ENCODE peak calls at places on chromosomes 5 and 9, in four cellular contexts. C is HepG2, U is H1, N is GM12878. T is an unnamed sample. For H3K4me1, the result is how much of the 10 kb centered on the place peaks cover.

GRCh38 chr5:170681013-170681433 is 102.5 kb upstream of the GABRP start:
- DNase-seq in C (no peak), U (peak), N (no peak), T (peak)

GRCh38 chr5:73282383-73282782 is 109.4 kb downstream of the TMEM174 start:
- DNase-seq in C (no peak), U (no peak), N (no peak), T (no peak)

GRCh38 chr9:68685770-68686169 is 19.3 kb upstream of the PIP5K1B start:
- DNase-seq in C (peak), U (peak), N (no peak), T (no peak)

GRCh38 chr5:38756068-38756467 is 89.7 kb upstream of the OSMR start:
- DNase-seq in C (no peak), U (no peak), N (no peak), T (no peak)

GRCh38 chr9:99666571-99666970 is 155.1 kb upstream of the NR4A3 start:
- DNase-seq in C (no peak), U (no peak), N (peak), T (no peak)

GRCh38 chr5:148846930-148847329 is 20.5 kb downstream of the ADRB2 start:
- DNase-seq in C (no peak), U (no peak), N (no peak), T (no peak)

GRCh38 chr9:134688231-134688630 is 46.6 kb downstream of the COL5A1 start:
- DNase-seq in C (no peak), U (no peak), N (no peak), T (no peak)

GRCh38 chr5:50752800-50753199 is 86.4 kb downstream of the PARP8 start:
- DNase-seq in C (no peak), U (no peak), N (no peak), T (no peak)

GRCh38 chr5:95655575-95655974 is 9.0 kb downstream of the RFESD start:
- DNase-seq in C (no peak), U (no peak), N (no peak), T (no peak)

GRCh38 chr5:58281189-58281588 is 178.7 kb downstream of the PLK2 start:
- DNase-seq in C (no peak), U (no peak), N (no peak), T (no peak)

GRCh38 chr5:53071738-53072137 is 37.8 kb downstream of the MOCS2 start:
- DNase-seq in C (no peak), U (no peak), N (no peak), T (no peak)

GRCh38 chr5:24005384-24005783 is 498.0 kb downstream of the PRDM9 start:
- DNase-seq in C (no peak), U (no peak), N (no peak), T (no peak)

GRCh38 chr5:61280205-61280604 is 51.9 kb upstream of the ZSWIM6 start:
- DNase-seq in C (no peak), U (no peak), N (no peak), T (no peak)

GRCh38 chr5:22557251-22557650 is 295.9 kb downstream of the CDH12 start:
- DNase-seq in C (no peak), U (no peak), N (no peak), T (no peak)

GRCh38 chr5:141753971-141754713 is 72.1 kb upstream of the ARAP3 start:
- DNase-seq in C (no peak), U (peak), N (no peak), T (no peak)

GRCh38 chr9:78103971-78104433 is 72.4 kb upstream of the GNAQ start:
- DNase-seq in C (no peak), U (no peak), N (no peak), T (no peak)

GRCh38 chr5:34511915-34512314 is 144.2 kb upstream of the RAI14 start:
- DNase-seq in C (no peak), U (no peak), N (no peak), T (no peak)

GRCh38 chr9:4117835-4118610 is 181.8 kb downstream of the GLIS3 start:
- DNase-seq in C (peak), U (peak), N (no peak), T (no peak)

DNA sequence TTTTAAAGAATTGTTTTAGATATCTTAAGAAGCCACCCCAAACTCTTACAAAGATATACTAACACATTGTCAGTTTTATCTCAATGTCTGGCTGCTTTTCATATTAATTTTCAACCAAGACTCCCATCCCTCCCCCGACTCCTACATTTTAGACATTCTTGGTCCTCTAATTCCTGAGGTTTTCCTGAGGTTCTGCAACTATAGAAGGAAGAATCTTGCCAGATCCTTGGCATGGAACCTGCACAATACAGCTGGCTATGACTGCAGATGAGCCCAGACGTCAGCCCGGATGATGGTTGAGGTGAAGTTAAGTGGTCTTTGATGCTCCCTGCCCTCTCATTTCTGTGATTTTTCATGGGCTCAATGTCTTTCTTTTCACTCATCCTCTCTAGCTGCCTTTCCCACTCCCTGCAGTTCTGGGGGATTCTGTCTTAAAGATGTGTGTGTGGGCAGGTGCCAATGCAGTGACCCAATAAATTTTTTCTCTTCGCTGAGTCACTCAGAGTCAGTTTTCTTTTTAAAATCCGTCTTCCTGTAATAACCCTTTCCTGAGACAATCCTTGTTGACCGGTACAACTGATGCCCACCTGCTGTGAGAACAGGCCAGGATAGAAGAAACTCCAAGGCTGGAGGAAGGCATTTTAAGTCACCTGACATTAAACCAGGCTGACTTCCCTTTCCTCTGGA is 237.8 kb upstream of the GAS1 start:
- DNase-seq in C (no peak), U (no peak), N (no peak), T (no peak)
- H3K4me1 ChIP-seq in C (under half), U (under half), N (under half), T (under half)

GRCh38 chr5:176743828-176744583 is 66.4 kb upstream of the UNC5A start:
- DNase-seq in C (no peak), U (peak), N (no peak), T (no peak)

GRCh38 chr5:176741566-176742211 is 68.7 kb upstream of the UNC5A start:
- DNase-seq in C (no peak), U (peak), N (no peak), T (no peak)

GRCh38 chr5:176744584-176744965 is 65.8 kb upstream of the UNC5A start:
- DNase-seq in C (no peak), U (no peak), N (no peak), T (no peak)

GRCh38 chr5:176742246-176743105 is 67.9 kb upstream of the UNC5A start:
- DNase-seq in C (no peak), U (no peak), N (no peak), T (no peak)

DNA sequence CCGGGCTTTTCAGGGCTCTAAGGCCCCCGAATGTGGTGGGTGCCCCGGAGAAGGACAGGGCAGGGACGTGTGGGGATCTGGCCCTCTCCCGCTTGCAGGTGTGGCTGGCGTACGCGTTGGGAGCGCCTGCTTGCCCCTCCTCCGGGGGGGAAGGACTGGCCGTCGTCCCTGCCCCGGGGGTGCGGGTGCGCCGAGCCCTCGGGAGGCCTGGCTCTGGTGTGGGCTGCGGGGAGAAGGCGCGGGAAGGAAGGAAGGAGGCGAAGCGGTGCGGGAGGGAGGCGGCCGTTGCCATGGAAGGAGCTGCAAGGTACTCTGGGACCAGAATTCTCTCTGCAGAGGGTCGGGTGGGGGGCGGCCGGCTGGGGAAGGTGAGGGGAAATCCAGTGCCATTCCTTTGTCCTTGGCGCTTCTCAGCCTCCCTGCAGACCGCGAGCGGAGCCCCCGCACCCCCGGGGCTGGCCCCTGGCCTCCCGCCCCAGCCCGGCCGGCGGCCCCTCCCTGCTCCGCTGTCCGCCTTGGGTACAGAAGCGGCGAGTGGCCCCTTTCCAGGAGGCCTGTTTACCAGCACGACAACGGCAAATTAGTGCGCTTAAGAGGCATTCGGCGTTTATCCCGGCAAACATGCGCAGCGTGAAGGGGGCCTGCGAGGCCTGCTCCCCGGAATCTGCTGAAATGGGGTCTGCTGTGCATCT is 67.1 kb upstream of the UNC5A start:
- DNase-seq in C (no peak), U (peak), N (no peak), T (no peak)
- TF ChIP-seq ZNF274 in C (no peak), U (no peak), N (no peak), T (no peak)

DNA sequence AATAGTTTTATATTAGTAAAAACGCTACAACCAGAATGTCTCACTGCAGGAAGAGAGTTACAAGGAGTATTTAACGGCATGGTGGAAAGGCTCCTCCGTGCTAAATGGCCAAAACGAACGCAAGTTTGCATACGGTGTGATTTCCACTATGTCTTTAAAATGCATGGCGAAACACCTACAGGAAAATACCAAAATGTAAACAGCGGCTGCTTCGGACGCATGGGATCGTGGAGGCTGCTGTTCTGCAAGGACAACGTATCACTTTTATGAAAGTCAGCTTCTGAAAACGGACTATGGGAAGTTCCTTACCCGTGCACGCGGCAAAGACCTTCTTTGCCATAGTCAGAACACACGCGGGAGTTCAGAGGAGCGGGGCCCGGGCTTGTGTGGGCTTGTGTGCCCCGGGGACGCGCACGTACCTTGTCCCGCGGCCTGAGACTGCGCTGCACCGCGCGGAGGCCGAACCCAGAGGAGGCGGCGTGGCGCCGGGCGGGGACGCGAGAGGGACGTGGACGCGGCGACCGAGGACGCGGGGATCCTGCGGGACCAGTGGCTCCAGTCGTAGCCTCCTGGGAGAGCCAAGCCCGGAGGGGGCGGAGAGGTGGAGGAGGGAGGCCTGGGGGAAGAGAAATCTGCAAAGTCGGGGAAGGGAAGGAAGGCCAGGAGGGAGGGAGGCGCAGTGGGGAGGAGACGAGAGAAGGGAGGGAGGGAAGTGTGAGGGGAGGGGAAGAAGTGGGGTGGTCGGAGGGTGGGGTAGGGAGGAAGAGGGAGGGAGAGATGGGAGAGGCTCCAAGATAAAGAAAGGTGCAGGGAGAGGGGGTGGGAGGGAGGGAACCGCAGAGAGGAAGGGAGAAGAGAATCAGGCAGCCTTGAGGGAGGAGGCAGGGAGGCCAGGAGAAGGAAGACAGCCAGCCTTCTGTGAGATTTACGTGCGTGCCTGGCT is at the start of gene CMBL:
- DNase-seq in C (peak), U (peak), N (no peak), T (peak)
- TF ChIP-seq SUZ12 in C (no peak), U (no peak), N (peak), T (no peak)

GRCh38 chr9:128916745-128917144 is 4.0 kb upstream of the PHYHD1 start:
- DNase-seq in C (no peak), U (no peak), N (no peak), T (no peak)

GRCh38 chr9:128912270-128912853 is 8.4 kb upstream of the PHYHD1 start:
- DNase-seq in C (peak), U (no peak), N (no peak), T (peak)

GRCh38 chr9:128913048-128913900 is 7.5 kb upstream of the PHYHD1 start:
- DNase-seq in C (no peak), U (no peak), N (no peak), T (no peak)

GRCh38 chr9:128916204-128916603 is 4.6 kb upstream of the PHYHD1 start:
- DNase-seq in C (no peak), U (no peak), N (no peak), T (no peak)

GRCh38 chr9:128913995-128914772 is 6.6 kb upstream of the PHYHD1 start:
- DNase-seq in C (no peak), U (no peak), N (no peak), T (no peak)
- H3K4me1 ChIP-seq in C (half or more), U (under half), N (under half), T (under half)

GRCh38 chr9:16627967-16628366 is 242.5 kb downstream of the BNC2 start:
- DNase-seq in C (no peak), U (no peak), N (no peak), T (no peak)
- TF ChIP-seq ZNF274 in C (no peak), U (no peak), N (no peak), T (no peak)

GRCh38 chr9:36791204-36791948 is 218.7 kb downstream of the MELK start:
- DNase-seq in C (no peak), U (no peak), N (no peak), T (no peak)

GRCh38 chr9:36793277-36793676 is 220.6 kb downstream of the MELK start:
- DNase-seq in C (no peak), U (peak), N (no peak), T (peak)

GRCh38 chr9:36798350-36799065 is 225.8 kb downstream of the MELK start:
- DNase-seq in C (peak), U (no peak), N (no peak), T (no peak)

GRCh38 chr9:36797471-36798220 is 225.0 kb downstream of the MELK start:
- DNase-seq in C (no peak), U (no peak), N (no peak), T (no peak)

DNA sequence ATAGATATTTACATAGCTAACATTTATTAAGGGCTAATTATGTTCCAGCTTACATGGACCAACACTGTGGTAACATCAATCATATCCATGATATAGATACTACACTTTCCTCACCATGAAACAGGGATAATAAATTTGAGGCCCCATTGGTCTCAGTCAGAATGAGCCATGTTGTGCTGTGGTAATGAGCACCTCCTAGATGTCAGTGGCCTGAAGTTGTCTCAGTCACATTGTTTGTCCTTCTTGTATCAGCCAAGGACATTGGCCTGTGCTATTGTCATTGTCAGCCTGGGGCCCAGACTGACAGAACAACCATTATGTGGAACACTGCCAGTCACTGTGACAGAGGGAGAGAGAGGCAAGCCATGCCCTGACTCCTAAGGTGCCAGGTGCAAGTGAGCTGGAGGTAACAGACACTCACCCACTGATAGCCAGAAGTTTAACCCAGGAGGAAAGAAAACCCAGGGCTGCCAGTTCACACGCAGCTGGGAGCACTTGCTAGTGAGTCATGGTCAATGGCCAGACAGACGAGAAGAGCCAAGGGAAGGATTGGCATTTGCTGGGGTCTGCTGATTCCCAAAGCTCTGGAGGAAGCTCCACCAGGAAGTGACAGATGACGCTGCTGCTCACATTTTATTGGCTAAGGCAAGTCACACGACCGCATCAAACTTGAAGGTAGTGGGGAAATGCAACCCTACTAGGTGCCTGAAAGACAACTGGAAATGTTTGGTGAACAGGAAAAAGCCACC is 224.2 kb downstream of the MELK start:
- DNase-seq in C (no peak), U (no peak), N (no peak), T (no peak)
- TF ChIP-seq SUZ12 in C (no peak), U (no peak), N (no peak), T (no peak)

DNA sequence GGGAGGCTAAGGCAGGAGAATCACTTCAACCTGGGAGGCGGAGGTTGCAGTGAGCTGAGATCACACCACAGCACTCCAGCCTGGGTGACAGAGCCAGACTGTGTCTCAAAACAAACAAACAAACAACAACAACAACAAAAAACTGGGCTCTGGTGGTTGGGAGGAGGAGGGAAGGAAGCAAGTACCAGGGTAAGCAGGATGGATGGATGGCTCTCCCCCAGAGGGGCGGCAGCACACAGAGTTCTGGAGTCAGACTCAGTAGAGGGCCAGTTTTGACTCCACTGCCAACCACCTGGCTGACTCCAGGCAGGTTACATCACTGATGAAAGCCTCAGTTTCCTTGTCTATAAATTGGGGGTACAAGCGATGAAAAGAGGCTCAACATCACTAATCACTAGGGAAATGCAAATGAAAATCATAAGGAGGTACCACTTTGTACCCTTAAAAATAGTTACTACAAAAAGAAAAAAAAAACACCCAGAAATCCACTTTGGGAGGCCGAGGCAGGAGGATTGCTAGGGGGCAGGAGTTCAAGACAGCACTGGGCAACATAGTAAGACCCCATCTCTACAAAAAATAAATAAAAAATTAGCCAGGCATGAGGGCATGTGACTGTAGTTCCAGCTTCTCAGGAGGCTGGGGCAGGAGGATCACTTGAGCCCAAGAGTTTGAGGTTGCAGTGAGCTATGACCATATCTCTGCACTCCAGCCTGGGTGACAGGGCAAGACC is 3.2 kb downstream of the SLC22A4 start:
- DNase-seq in C (no peak), U (no peak), N (no peak), T (no peak)
- H3K4me1 ChIP-seq in C (half or more), U (under half), N (under half), T (under half)

DNA sequence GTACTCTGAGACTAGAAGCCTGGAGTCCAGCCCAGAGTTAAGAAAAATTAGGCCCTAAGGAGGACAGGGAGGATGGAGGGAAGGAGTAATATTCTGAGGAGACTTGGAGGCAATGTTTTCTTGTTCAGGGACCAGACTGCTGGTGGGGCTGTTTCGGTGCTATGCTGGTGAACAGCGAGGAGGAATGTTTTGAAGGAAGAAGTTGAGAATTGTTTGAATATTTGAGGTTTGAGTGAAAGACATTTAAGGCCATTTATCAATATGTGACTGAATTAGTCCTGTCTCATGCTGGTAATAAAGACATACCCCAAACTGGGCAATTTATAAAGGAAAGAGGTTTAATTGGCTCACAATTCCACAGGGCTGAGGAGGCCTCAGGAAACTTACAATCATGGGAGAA is 552.5 kb upstream of the DAB2 start:
- DNase-seq in C (no peak), U (no peak), N (no peak), T (no peak)
- TF ChIP-seq ZNF274 in C (no peak), U (no peak), N (no peak), T (no peak)

T was measured in NT2/D1.